ENCODE peak calls at places on chromosomes 5 and 9, in seven cellular contexts. J is RWPE1, I is uterus, O is cardiac muscle cell, F is neural crest cell, T is endothelial cell of umbilical vein, A is body of pancreas. M is an unnamed sample.

GRCh38 chr9:72145093-72145492 is 4.1 kb upstream of the GDA start:
- DNase-seq in T (no peak), J (no peak), I (no peak), O (no peak), F (no peak), A (no peak), M (no peak)

GRCh38 chr9:22175972-22176545 is 167.0 kb upstream of the CDKN2B start:
- DNase-seq in I (no peak), J (no peak), O (no peak), A (no peak), T (no peak), F (no peak), M (no peak)

GRCh38 chr9:16092627-16093091 is 539.8 kb downstream of the CCDC171 start:
- DNase-seq in O (peak; percentile 69), J (no peak), I (peak; percentile 58), T (no peak), F (no peak), A (peak; percentile 10), M (no peak)

GRCh38 chr9:91421987-91422765 is 1.5 kb downstream of the NFIL3 start:
- DNase-seq in I (peak; percentile 29), F (no peak), A (peak; percentile 51), O (peak; percentile 53), T (peak; percentile 46), J (peak; percentile 23), M (no peak)

GRCh38 chr5:42951169-42951846 is 88.8 kb downstream of the ANXA2R start:
- DNase-seq in T (peak; percentile 71), I (no peak), J (no peak), A (peak; percentile 33), F (no peak), O (peak; percentile 56), M (no peak)

GRCh38 chr5:15106530-15107283 is 235.1 kb upstream of the ANKH start:
- DNase-seq in A (peak; percentile 7), I (no peak), F (no peak), T (no peak), J (no peak), O (no peak), M (no peak)

GRCh38 chr5:135031146-135031812 is 2.7 kb downstream of the PITX1 start:
- DNase-seq in T (no peak), I (no peak), A (no peak), F (no peak), J (no peak), O (no peak), M (peak; percentile 50)

GRCh38 chr9:35556781-35557180 is 48.3 kb upstream of the TESK1 start:
- DNase-seq in I (no peak), A (no peak), T (no peak), J (no peak), O (no peak), F (no peak), M (no peak)

GRCh38 chr5:142283304-142283703 is 41.5 kb downstream of the SPRY4 start:
- DNase-seq in A (no peak), J (peak; percentile 46), F (no peak), I (no peak), O (no peak), T (no peak), M (no peak)

GRCh38 chr5:16935271-16936149 is 578 bp downstream of the MYO10 start:
- DNase-seq in O (no peak), T (peak; percentile 73), J (peak; percentile 89), F (peak; percentile 14), A (peak; percentile 57), I (peak; percentile 39), M (peak; percentile 73)

GRCh38 chr5:154795235-154795596 is 40.0 kb downstream of the LARP1 start:
- DNase-seq in F (no peak), I (no peak), O (peak; percentile 34), J (no peak), A (no peak), T (no peak), M (no peak)

GRCh38 chr5:175336781-175337180 is 107.2 kb downstream of the DRD1 start:
- DNase-seq in O (no peak), T (no peak), I (no peak), F (no peak), A (no peak), J (no peak), M (no peak)

GRCh38 chr9:96199006-96199405 is 103.0 kb downstream of the HSD17B3 start:
- DNase-seq in A (no peak), T (no peak), O (no peak), F (no peak), I (no peak), J (no peak), M (no peak)

GRCh38 chr5:10459080-10460055 is 17.7 kb downstream of the ROPN1L start:
- DNase-seq in T (no peak), O (no peak), I (no peak), A (no peak), F (no peak), J (no peak), M (no peak)

GRCh38 chr9:107046692-107047091 is 183.7 kb downstream of the ZNF462 start:
- DNase-seq in T (no peak), F (no peak), O (no peak), J (no peak), I (no peak), A (no peak), M (no peak)

GRCh38 chr9:9998491-9999287 is 614.1 kb downstream of the PTPRD start:
- DNase-seq in A (no peak), O (no peak), I (no peak), T (peak; percentile 86), F (no peak), J (peak; percentile 1), M (no peak)

GRCh38 chr5:78930742-78931141 is 54.4 kb downstream of the ARSB start:
- DNase-seq in F (no peak), A (no peak), I (no peak), T (no peak), J (no peak), O (peak; percentile 66), M (no peak)

GRCh38 chr9:130381660-130382059 is 63.1 kb upstream of the ASS1 start:
- DNase-seq in A (no peak), O (no peak), I (no peak), J (no peak), T (no peak), F (no peak), M (no peak)

GRCh38 chr5:101932599-101932998 is 363.5 kb downstream of the SLCO4C1 start:
- DNase-seq in F (no peak), T (no peak), A (no peak), I (no peak), J (no peak), O (no peak), M (no peak)

GRCh38 chr5:36305571-36306326 is 4.0 kb upstream of the RANBP3L start:
- DNase-seq in I (peak; percentile 40), F (peak; percentile 22), O (peak; percentile 75), A (peak; percentile 60), T (peak; percentile 61), J (peak; percentile 37), M (peak; percentile 42)

GRCh38 chr9:21477466-21477865 is 4.6 kb downstream of the IFNE start:
- DNase-seq in O (no peak), T (no peak), J (no peak), A (no peak), I (no peak), F (no peak), M (no peak)

GRCh38 chr5:139903805-139904565 is 108.4 kb downstream of the PSD2 start:
- DNase-seq in F (peak; percentile 26), T (no peak), J (no peak), O (peak; percentile 12), I (no peak), A (no peak), M (no peak)

GRCh38 chr5:435961-436640 is 6.9 kb upstream of the EXOC3 start:
- DNase-seq in T (peak; percentile 21), J (peak; percentile 43), I (peak; percentile 0), O (peak; percentile 21), A (no peak), F (no peak), M (peak; percentile 17)
- TF ChIP-seq CTCF in T (peak; percentile 15), J (peak; percentile 34), I (no peak), O (peak; percentile 33), A (peak; percentile 19), F (peak; percentile 34), M (no peak)

DNA sequence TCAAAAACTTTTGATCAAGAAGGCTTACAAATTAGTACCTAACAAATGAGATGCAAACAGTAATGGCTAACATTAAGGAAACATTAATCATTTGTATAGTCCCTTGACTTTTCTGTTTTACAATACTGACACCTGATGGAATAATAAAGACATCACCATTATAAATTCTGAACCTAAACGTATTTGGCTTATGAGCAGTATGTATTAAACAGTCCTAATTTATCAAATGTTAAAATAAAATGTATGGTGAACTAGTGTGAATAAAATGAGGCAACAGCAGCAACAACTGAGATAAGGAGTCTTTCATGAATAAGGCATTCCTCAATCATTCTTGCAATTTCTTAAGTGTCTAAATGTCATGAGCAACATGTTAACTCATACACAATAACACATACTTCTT is 6.0 kb downstream of the PUM3 start:
- DNase-seq in F (no peak), O (peak; percentile 59), A (no peak), I (no peak), J (peak; percentile 2), T (peak; percentile 62), M (no peak)
- TF ChIP-seq CTCF in F (peak; percentile 53), O (peak; percentile 24), A (peak; percentile 46), I (no peak), J (peak; percentile 52), T (no peak), M (no peak)

DNA sequence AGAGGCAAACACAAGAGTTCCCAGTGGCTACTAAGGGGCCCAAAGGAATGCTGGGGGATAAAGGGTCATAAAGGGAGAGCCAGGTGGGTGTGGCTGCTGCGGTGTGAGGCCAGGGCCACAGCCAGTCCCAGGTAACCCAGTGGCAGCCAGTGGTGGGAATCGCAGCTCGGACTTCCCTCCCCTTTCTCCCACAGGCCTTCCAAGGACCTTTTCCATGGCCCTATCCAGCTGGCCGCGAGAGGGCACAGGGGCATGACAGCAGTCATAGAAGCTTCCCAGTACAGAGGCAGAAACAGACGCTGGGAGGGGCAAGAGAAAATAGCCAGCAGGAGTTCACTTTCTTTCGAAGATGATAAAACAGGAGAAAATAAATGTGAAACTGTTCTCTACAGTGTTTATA is 257.6 kb downstream of the SEMA5A start:
- DNase-seq in I (no peak), F (no peak), A (no peak), O (no peak), T (no peak), J (no peak), M (no peak)
- TF ChIP-seq CTCF in I (no peak), F (no peak), A (no peak), O (no peak), T (no peak), J (no peak), M (no peak)

GRCh38 chr5:981466-981865 is 27.1 kb upstream of the NKD2 start:
- DNase-seq in F (no peak), J (no peak), A (no peak), O (no peak), I (no peak), T (no peak), M (no peak)
- TF ChIP-seq CTCF in F (no peak), J (no peak), A (no peak), O (no peak), I (no peak), T (no peak), M (no peak)

GRCh38 chr9:136278894-136279293 is 25.0 kb downstream of the CCDC187 start:
- DNase-seq in F (no peak), O (no peak), J (no peak), I (no peak), A (no peak), T (no peak), M (no peak)
- TF ChIP-seq CTCF in F (no peak), O (no peak), J (no peak), I (no peak), A (no peak), T (no peak), M (no peak)